ENCODE peak calls at places on chromosomes 16 and 17, in four cellular contexts. Q is HepG2, Z is WTC11, H is GM12878. G is an unnamed sample.

GRCh38 chr16:10121496-10121895 is 60.7 kb downstream of the GRIN2A start:
- DNase-seq in Z (no peak), Q (no peak), H (no peak), G (no peak)

GRCh38 chr16:67718668-67719047 is 458 bp downstream of the GFOD2 start:
- DNase-seq in H (no peak), Q (no peak), Z (no peak), G (no peak)

GRCh38 chr17:69447726-69448125 is 33.2 kb downstream of the MAP2K6 start:
- DNase-seq in H (no peak), Z (no peak), Q (no peak), G (no peak)

GRCh38 chr16:78984887-78985464 is 615.6 kb downstream of the MAF start:
- DNase-seq in Q (peak), Z (no peak), H (no peak), G (no peak)

GRCh38 chr17:39555368-39555767 is 52.4 kb downstream of the NEUROD2 start:
- DNase-seq in H (no peak), Z (no peak), Q (no peak), G (no peak)

GRCh38 chr16:9683677-9684076 is 498.6 kb downstream of the GRIN2A start:
- DNase-seq in H (no peak), Z (no peak), Q (no peak), G (no peak)

GRCh38 chr16:87515475-87516330 is 22.9 kb upstream of the ZCCHC14 start:
- DNase-seq in Z (no peak), H (no peak), Q (no peak), G (no peak)

GRCh38 chr16:49473773-49474172 is 100.2 kb downstream of the C16orf78 start:
- DNase-seq in Q (no peak), H (no peak), Z (peak), G (no peak)

GRCh38 chr16:77273-77806 is 685 bp upstream of the MPG start:
- DNase-seq in Q (peak), H (no peak), Z (peak), G (peak)

GRCh38 chr16:29974291-29975133 is 844 bp downstream of the TAOK2 start:
- DNase-seq in H (no peak), Z (no peak), Q (no peak), G (peak)
- TF ChIP-seq CREM in H (no peak), Z (no peak), Q (no peak), G (no peak)

DNA sequence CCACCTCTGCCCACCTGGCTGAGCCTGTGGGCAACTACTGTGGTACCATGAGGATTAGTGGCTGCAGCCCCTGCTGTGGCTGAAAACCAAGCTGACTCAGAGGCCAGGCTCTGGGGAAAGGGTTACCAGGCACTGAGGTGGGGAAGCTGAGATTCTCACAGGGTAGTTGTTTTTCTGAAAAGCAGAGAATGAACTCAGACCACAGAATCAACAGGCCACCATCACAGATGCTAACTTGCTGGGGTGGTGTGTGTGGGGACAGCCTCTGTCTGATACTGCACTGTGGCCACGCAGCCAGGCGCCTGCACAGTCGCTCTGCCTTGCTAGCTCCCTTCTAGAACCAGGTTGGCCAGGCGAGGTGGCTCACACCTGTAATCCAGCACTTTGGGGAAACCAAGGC is 28.8 kb downstream of the NPLOC4 start:
- DNase-seq in Z (no peak), Q (no peak), H (no peak), G (no peak)
- TF ChIP-seq CREM in Z (no peak), Q (no peak), H (no peak), G (no peak)

DNA sequence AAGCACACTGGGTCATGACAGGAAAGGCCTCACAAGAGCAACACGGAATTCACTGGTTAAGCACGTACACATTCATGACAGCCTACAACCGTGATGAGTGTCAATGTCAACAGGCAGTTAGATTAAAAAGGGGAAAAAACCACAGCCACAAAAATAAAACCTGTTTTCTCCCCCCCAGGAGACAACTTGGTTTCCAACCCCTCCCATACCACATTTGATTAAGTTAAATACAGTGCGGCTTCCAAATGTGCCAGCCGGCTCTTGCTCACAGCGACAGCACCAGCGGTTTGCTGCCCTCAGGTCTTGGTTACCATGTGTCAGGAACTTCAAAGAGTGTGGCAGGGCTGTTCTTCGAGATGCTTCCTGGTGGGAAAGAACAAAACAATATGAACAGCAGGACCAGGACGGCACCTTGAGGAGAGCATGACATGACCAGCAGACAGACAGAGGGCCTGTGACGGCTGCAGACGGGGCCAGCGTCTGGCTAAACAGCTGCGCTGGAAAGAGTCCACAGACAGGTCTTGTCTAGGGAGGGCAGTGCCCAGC is 193.6 kb downstream of the PARN start:
- DNase-seq in Q (no peak), Z (no peak), H (no peak), G (no peak)
- TF ChIP-seq CREM in Q (no peak), Z (no peak), H (no peak), G (no peak)

DNA sequence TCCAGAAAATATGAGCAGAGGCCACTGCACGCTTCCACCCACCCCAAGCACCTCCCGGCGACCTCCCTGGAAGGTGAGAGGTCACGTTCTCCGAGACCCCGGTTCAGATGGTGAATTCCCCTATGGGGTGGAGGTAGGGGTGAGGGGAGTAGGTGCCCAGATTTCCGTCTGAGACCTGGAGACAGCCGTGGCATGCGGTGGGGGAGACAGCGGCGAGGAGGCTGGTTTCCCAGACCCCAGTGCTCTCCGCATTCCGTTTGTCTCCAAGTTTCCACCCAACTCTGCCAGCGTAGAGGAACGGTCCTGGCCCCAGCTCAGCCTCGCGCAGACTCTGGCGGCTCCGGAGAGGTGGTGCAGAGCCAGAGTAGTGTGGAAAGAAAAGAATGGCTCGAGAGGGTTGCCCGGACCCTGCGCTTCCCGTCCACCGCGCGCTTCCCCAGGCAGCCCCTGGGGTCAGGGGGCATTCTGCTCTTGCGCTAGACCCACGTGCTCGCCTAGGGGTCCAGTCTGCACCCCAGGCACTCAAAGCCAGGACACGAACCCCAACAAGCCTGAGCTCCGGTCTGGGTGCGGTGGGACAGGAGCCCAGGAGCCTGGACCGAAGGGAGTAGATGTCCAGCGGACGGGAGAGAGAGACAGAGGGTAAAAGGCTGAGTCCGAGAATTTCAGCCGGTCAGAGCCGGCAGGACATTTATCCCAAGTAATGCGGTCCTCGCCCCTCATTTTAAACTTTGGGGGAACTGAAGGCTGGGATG is 3.9 kb downstream of the PMP22 start:
- DNase-seq in Z (peak), Q (peak), H (no peak), G (no peak)
- TF ChIP-seq CREM in Z (no peak), Q (no peak), H (no peak), G (no peak)

DNA sequence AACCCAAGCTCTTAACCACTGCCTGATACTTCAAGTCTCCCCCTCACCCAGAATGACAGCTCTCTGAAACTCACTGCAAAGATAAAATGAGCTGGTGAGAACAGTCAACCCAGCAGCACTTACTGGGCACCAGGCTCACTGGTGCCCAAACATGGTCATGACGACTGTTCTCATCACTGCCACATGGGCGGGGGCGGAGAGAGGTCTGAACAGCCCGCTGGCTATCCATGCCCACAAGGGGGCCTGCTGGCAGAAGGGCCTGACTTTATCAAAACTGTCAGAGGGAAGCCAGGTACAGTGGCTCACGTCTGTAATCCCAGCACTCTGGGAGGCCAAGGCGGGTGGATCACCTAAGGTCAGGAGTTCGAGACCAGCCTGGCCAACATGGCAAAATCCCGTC is 4.0 kb downstream of the MYBBP1A start:
- DNase-seq in Z (peak), H (no peak), Q (peak), G (no peak)
- TF ChIP-seq CREM in Z (no peak), H (no peak), Q (no peak), G (no peak)

GRCh38 chr17:57914274-57915147 is 40.7 kb downstream of the CUEDC1 start:
- DNase-seq in H (no peak), Q (no peak), Z (no peak), G (no peak)
- TF ChIP-seq CREM in H (no peak), Q (no peak), Z (no peak), G (no peak)

GRCh38 chr17:13864551-13864950 is 204.8 kb upstream of the COX10 start:
- DNase-seq in Z (no peak), H (no peak), Q (no peak), G (no peak)
- TF ChIP-seq CREM in Z (no peak), H (no peak), Q (no peak), G (no peak)

G was measured in K562.